ENCODE peak calls at places on chromosomes 11 and 22, in six cellular contexts. A, V, D, Q, W and R are unnamed samples. For H3K4me1, the result is how much of the 10 kb centered on the place peaks cover.

GRCh38 chr11:968822-969221 is 43.2 kb downstream of the AP2A2 start:
- DNase-seq in A (no peak), V (no peak), D (no peak), Q (no peak), W (no peak), R (no peak)

GRCh38 chr22:27970596-27971220 is 51.7 kb upstream of the PITPNB start:
- DNase-seq in A (no peak), V (no peak), D (no peak), Q (peak), W (no peak), R (peak)

GRCh38 chr22:49229483-49230193 is 598.0 kb downstream of the BRD1 start:
- DNase-seq in A (no peak), V (no peak), D (no peak), Q (no peak), W (no peak), R (no peak)

GRCh38 chr11:56932572-56933235 is 56.0 kb upstream of the OR5AK2 start:
- DNase-seq in A (no peak), V (no peak), D (peak), Q (peak), W (no peak), R (peak)

GRCh38 chr11:73570415-73571114 is 27.3 kb downstream of the FAM168A start:
- DNase-seq in A (no peak), V (no peak), D (no peak), Q (no peak), W (peak), R (peak)

GRCh38 chr11:103055174-103055890 is 36.6 kb downstream of the DCUN1D5 start:
- DNase-seq in A (peak), V (no peak), D (peak), Q (peak), W (peak), R (peak)

GRCh38 chr11:79404325-79404724 is 36.5 kb downstream of the TENM4 start:
- DNase-seq in A (no peak), V (no peak), D (no peak), Q (peak), W (peak), R (peak)

GRCh38 chr11:113184498-113184897 is 129.9 kb upstream of the TTC12 start:
- DNase-seq in A (no peak), V (no peak), D (peak), Q (peak), W (peak), R (peak)

GRCh38 chr11:95517453-95517852 is 272.1 kb downstream of the FAM76B start:
- DNase-seq in A (no peak), V (no peak), D (no peak), Q (no peak), W (peak), R (no peak)

GRCh38 chr11:127182586-127183203 is 182.1 kb upstream of the KIRREL3 start:
- DNase-seq in A (no peak), V (no peak), D (peak), Q (no peak), W (no peak), R (no peak)

GRCh38 chr11:77118971-77119370 is 9.1 kb upstream of the MYO7A start:
- DNase-seq in A (no peak), V (no peak), D (no peak), Q (no peak), W (no peak), R (no peak)

GRCh38 chr22:48424661-48425060 is 1403.0 kb downstream of the BRD1 start:
- DNase-seq in A (no peak), V (no peak), D (no peak), Q (no peak), W (no peak), R (no peak)

GRCh38 chr11:12826441-12826840 is 152.2 kb downstream of the TEAD1 start:
- DNase-seq in A (no peak), V (no peak), D (no peak), Q (peak), W (no peak), R (no peak)

GRCh38 chr11:42958635-42959034 is 353.2 kb upstream of the API5 start:
- DNase-seq in A (no peak), V (no peak), D (no peak), Q (no peak), W (no peak), R (no peak)

GRCh38 chr11:35158371-35159081 is 19.6 kb downstream of the CD44 start:
- DNase-seq in A (no peak), V (no peak), D (peak), Q (no peak), W (peak), R (no peak)

GRCh38 chr11:2135648-2136201 is 3.5 kb downstream of the IGF2 start:
- DNase-seq in A (no peak), V (no peak), D (no peak), Q (no peak), W (no peak), R (no peak)

GRCh38 chr11:116605543-116605942 is 167.2 kb downstream of the BUD13 start:
- DNase-seq in A (peak), V (peak), D (peak), Q (peak), W (no peak), R (peak)

GRCh38 chr11:134157451-134157850 is 66.3 kb downstream of the NCAPD3 start:
- DNase-seq in A (no peak), V (no peak), D (no peak), Q (peak), W (no peak), R (no peak)

GRCh38 chr11:78100276-78101040 is 20.8 kb upstream of the NDUFC2 start:
- DNase-seq in A (no peak), V (no peak), D (no peak), Q (no peak), W (no peak), R (no peak)

GRCh38 chr11:131486100-131486499 is 115.7 kb downstream of the NTM start:
- DNase-seq in A (no peak), V (no peak), D (no peak), Q (peak), W (no peak), R (no peak)

GRCh38 chr22:46574993-46575914 is 37.8 kb upstream of the CELSR1 start:
- DNase-seq in A (no peak), V (no peak), D (peak), Q (peak), W (peak), R (no peak)

GRCh38 chr22:36577019-36577418 is 48.1 kb upstream of the EIF3D start:
- DNase-seq in A (no peak), V (no peak), D (no peak), Q (peak), W (peak), R (peak)

GRCh38 chr11:379205-380094 is 10.2 kb downstream of the B4GALNT4 start:
- DNase-seq in A (no peak), V (no peak), D (no peak), Q (no peak), W (no peak), R (no peak)

GRCh38 chr11:71211631-71212030 is 40.7 kb downstream of the SHANK2 start:
- DNase-seq in A (no peak), V (no peak), D (no peak), Q (no peak), W (no peak), R (no peak)

GRCh38 chr11:197741-198235 is 4.9 kb downstream of the SCGB1C1 start:
- DNase-seq in A (no peak), V (no peak), D (no peak), Q (no peak), W (no peak), R (no peak)

GRCh38 chr11:9208726-9209501 is 56.2 kb downstream of the DENND5A start:
- DNase-seq in A (no peak), V (no peak), D (no peak), Q (peak), W (no peak), R (no peak)

GRCh38 chr11:129267716-129268115 is 75.6 kb upstream of the ARHGAP32 start:
- DNase-seq in A (no peak), V (no peak), D (no peak), Q (no peak), W (no peak), R (no peak)

DNA sequence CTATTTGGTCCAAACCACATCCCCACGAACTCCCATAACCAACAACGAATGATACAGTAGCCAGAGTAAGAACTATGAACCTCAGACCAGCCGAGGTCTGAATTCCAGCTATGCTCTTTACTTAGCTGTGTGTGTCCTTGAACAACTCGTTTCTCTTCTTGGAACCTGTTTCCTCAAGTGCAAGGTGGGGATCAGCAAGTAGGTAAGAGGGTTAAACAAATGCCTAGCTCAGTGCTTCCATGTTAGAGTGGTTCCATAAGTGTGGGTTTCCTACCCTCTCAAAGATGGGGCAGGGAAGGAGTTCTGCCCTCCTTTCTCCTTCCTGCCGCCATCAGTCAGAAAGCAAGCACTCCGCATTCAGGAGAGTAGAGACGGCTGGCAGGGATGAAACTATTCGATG is 283.4 kb upstream of the SYN3 start:
- DNase-seq in A (no peak), V (no peak), D (no peak), Q (no peak), W (no peak), R (no peak)
- H2BK5ac ChIP-seq in A (no peak), V (no peak), D (no peak), Q (no peak), W (no peak), R (no peak)

GRCh38 chr22:25566812-25567211 is 2.3 kb downstream of the GRK3 start:
- DNase-seq in A (no peak), V (no peak), D (no peak), Q (peak), W (no peak), R (no peak)
- H3K4me1 ChIP-seq in A (under half), V (under half), D (under half), Q (under half), W (under half), R (under half)

DNA sequence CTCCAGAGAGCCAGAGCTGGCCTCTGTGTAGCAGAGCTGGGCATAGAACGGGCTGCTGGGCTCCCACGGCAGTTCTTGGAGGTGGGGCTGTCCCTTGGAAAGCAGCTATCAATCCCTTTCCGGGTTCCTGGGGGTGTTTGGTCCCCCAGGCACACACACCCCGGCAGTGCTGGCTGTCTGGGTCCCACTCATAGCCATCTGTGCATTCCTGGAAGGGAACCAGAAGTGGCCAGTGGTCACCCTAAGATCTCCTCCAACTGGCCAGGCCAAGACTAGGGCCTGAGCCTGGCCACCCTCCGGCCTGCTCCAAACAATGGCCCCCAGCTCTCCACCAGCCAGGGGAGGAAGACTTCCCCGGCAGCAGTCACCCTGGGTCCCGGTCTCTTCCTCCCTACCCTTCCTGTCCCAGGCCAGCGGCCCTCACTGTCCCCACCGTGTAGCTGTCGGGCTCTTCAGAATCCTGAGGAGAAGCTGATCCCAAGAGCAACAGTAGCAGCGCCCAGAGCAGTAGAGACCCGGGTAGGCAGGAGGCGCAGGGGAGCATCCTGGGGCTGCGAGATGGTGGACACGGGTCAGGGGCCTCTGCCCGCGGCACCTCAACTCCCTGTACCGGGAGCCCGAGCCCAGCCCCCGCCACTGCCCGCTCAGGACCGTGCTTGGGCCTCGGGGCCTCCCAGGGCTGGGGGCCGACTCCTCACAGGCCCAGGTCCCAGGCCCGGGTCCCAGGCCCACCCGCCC is 620 bp downstream of the EFEMP2 start:
- DNase-seq in A (peak), V (no peak), D (peak), Q (no peak), W (peak), R (no peak)
- H3K4me3 ChIP-seq in A (peak), V (peak), D (no peak), Q (peak), W (peak), R (peak)

GRCh38 chr22:42614312-42615091 is at the start of gene POLDIP3:
- DNase-seq in A (peak), V (peak), D (peak), Q (peak), W (peak), R (peak)
- H2BK5ac ChIP-seq in A (peak), V (peak), D (peak), Q (peak), W (peak), R (peak)

GRCh38 chr11:119671561-119672015 is 57.4 kb downstream of the NECTIN1 start:
- DNase-seq in A (no peak), V (no peak), D (no peak), Q (no peak), W (peak), R (peak)
- H3K4me1 ChIP-seq in A (under half), V (under half), D (under half), Q (under half), W (under half), R (under half)

DNA sequence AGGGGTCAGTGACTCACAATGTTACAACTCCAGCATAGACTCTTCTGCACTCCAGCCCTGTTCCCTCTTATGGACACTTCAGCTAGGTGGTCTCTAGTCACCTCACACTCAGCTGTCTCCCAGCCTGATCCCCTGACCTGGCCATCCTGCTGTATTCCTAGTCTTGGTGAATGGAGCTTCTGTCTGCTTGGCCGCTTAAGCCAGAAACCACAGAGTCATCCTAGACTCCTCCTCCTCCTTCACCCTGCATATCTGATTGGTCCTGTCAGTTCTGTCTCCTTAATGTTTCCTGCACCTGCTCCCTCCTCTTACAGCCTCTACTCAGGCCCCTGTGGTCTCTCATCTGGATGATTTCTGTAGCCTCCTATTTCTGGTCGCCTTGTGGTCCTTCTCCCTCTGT is 144.9 kb downstream of the HIPK3 start:
- DNase-seq in A (no peak), V (no peak), D (no peak), Q (no peak), W (no peak), R (no peak)
- H3K4me3 ChIP-seq in A (no peak), V (no peak), D (no peak), Q (no peak), W (no peak), R (no peak)

GRCh38 chr11:65254724-65255123 is 7.0 kb upstream of the POLA2 start:
- DNase-seq in A (no peak), V (no peak), D (no peak), Q (peak), W (no peak), R (peak)
- H2BK5ac ChIP-seq in A (no peak), V (no peak), D (no peak), Q (no peak), W (no peak), R (no peak)

DNA sequence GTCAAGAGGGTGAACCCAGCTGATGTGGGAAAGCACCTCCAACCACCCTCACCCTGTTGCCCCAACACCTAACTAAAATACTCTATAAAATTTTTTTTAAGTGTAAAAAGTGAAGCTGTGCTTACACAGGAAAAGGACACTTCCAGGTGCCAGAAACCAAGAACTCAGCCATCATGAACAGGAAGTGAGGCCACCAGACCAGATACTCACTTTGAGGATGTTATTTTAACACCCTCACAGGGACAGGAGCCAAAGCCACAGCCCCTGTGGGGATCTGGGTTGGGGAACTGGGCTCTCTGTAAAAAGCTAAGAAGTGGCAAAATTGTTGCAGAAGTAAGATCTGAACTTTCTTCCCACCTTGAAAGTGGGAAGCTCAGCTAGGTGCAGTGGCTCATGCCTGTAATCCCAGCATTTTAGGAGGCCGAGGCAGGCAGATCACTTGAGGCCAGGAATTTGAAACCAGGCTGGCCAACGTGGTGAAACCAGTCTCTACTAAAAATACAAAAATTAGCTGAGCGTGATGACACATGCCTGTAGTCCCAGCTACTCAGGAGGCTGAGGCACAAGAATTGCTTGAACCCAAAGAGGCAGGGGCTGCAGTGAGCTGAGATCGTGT is 3.8 kb downstream of the RSPH14 start:
- DNase-seq in A (no peak), V (no peak), D (peak), Q (no peak), W (no peak), R (no peak)
- H3K4me1 ChIP-seq in A (under half), V (under half), D (under half), Q (under half), W (under half), R (under half)